ENCODE peak calls at places on chromosomes 13 and 19, in six cellular contexts. M, O, P, S, E and X are unnamed samples.

GRCh38 chr19:8204961-8205360 is 4.2 kb upstream of the CERS4 start:
- DNase-seq in S (no peak), O (no peak), P (no peak), E (no peak), M (no peak), X (peak)

GRCh38 chr13:101919541-101920306 is 467.2 kb downstream of the ITGBL1 start:
- DNase-seq in P (peak), O (no peak), M (no peak), S (no peak), E (peak), X (peak)

GRCh38 chr19:33878912-33879810 is 82.5 kb downstream of the KCTD15 start:
- DNase-seq in M (no peak), P (no peak), O (no peak), E (no peak), S (no peak), X (no peak)

GRCh38 chr19:33295621-33296472 is 6.5 kb downstream of the CEBPA start:
- DNase-seq in P (no peak), S (no peak), E (no peak), M (no peak), O (no peak), X (no peak)

GRCh38 chr13:40665061-40665753 is 1.2 kb downstream of the FOXO1 start:
- DNase-seq in P (no peak), M (no peak), E (no peak), S (peak), O (peak), X (no peak)

GRCh38 chr19:5075603-5076002 is 106.7 kb downstream of the KDM4B start:
- DNase-seq in M (no peak), P (no peak), S (no peak), O (no peak), E (no peak), X (no peak)

GRCh38 chr19:15548648-15549047 is 40.3 kb downstream of the CYP4F22 start:
- DNase-seq in E (no peak), M (no peak), P (no peak), S (no peak), O (no peak), X (no peak)

GRCh38 chr13:102139626-102140025 is 262.2 kb downstream of the FGF14 start:
- DNase-seq in E (no peak), S (no peak), M (no peak), P (no peak), O (no peak), X (no peak)

GRCh38 chr19:48802623-48803022 is 8.2 kb downstream of the BCAT2 start:
- DNase-seq in E (no peak), O (no peak), M (no peak), S (no peak), P (no peak), X (no peak)

GRCh38 chr19:35860436-35860817 is 3.7 kb downstream of the KIRREL2 start:
- DNase-seq in E (no peak), S (no peak), O (no peak), M (no peak), P (no peak), X (peak)

GRCh38 chr19:48683349-48683748 is 10.5 kb upstream of the NTN5 start:
- DNase-seq in M (no peak), O (no peak), E (peak), P (peak), S (peak), X (no peak)

GRCh38 chr19:40110570-40110969 is 19.8 kb upstream of the ZNF780A start:
- DNase-seq in P (no peak), O (no peak), E (no peak), S (no peak), M (no peak), X (no peak)

GRCh38 chr19:5804516-5805464 is at the start of gene NRTN:
- DNase-seq in O (peak), E (no peak), P (no peak), M (no peak), S (no peak), X (peak)

GRCh38 chr19:42466521-42467436 is 24.0 kb upstream of the CXCL17 start:
- DNase-seq in S (peak), O (no peak), E (no peak), P (no peak), M (no peak), X (no peak)

GRCh38 chr13:28636078-28636477 is 22.9 kb upstream of the POMP start:
- DNase-seq in E (peak), P (peak), M (no peak), S (no peak), O (no peak), X (no peak)

GRCh38 chr13:88857256-88857655 is 1186.1 kb downstream of the SLITRK5 start:
- DNase-seq in O (no peak), E (no peak), M (no peak), P (no peak), S (no peak), X (no peak)

GRCh38 chr19:15871570-15871969 is 26.3 kb downstream of the CYP4F2 start:
- DNase-seq in E (no peak), P (no peak), S (no peak), O (no peak), M (no peak), X (no peak)

GRCh38 chr13:48155850-48156249 is 60.9 kb upstream of the MED4 start:
- DNase-seq in P (peak), O (peak), M (peak), S (no peak), E (peak), X (no peak)

GRCh38 chr13:98839826-98840769 is 87.6 kb upstream of the SLC15A1 start:
- DNase-seq in S (peak), P (peak), M (peak), O (no peak), E (peak), X (peak)

GRCh38 chr13:51230473-51231105 is 8.4 kb downstream of the FAM124A start:
- DNase-seq in S (peak), P (peak), E (peak), O (no peak), M (no peak), X (peak)

GRCh38 chr19:6811906-6812305 is 39.4 kb downstream of the VAV1 start:
- DNase-seq in P (peak), M (no peak), O (no peak), S (no peak), E (peak), X (peak)

GRCh38 chr19:2546128-2547032 is 70.5 kb downstream of the GADD45B start:
- DNase-seq in E (no peak), S (peak), M (no peak), O (no peak), P (peak), X (peak)

GRCh38 chr19:44111910-44112463 is 1.2 kb upstream of the ZNF225 start:
- DNase-seq in O (no peak), M (no peak), E (peak), S (no peak), P (peak), X (peak)

GRCh38 chr13:90107658-90108057 is 1239.8 kb upstream of the MIR17HG start:
- DNase-seq in S (no peak), O (no peak), E (no peak), P (no peak), M (no peak), X (no peak)

GRCh38 chr19:47305309-47305751 is 4.3 kb upstream of the C5AR1 start:
- DNase-seq in E (peak), S (peak), O (peak), M (peak), P (peak), X (peak)

GRCh38 chr19:41029524-41030432 is 38.7 kb downstream of the CYP2B6 start:
- DNase-seq in S (no peak), M (no peak), O (no peak), E (no peak), P (no peak), X (no peak)

GRCh38 chr13:84831666-84832657 is 949.7 kb upstream of the SLITRK1 start:
- DNase-seq in E (no peak), O (no peak), P (no peak), S (no peak), M (no peak), X (peak)

GRCh38 chr19:40433391-40434216 is 7.8 kb upstream of the SERTAD1 start:
- DNase-seq in P (peak), M (peak), E (peak), O (peak), S (peak), X (peak)

GRCh38 chr19:32047788-32048187 is 297.6 kb upstream of the ZNF507 start:
- DNase-seq in O (no peak), E (no peak), P (no peak), S (no peak), M (no peak), X (no peak)

GRCh38 chr19:50647879-50648615 is 1.2 kb upstream of the C19orf81 start:
- DNase-seq in P (no peak), O (no peak), S (no peak), M (no peak), E (no peak), X (no peak)